ENCODE peak calls at places on chromosomes 13 and 19, in six cellular contexts. D is H9, U is H1, X is trophoblast cell, F is mesenchymal stem cell, I is neuronal stem cell. N is an unnamed sample.

GRCh38 chr19:14550201-14550754 is 20.9 kb downstream of the TECR start:
- DNase-seq in X (peak), U (no peak), F (no peak), D (no peak), I (no peak), N (no peak)

GRCh38 chr19:55452381-55453325 is 8.8 kb downstream of the ISOC2 start:
- DNase-seq in X (no peak), I (peak), F (peak), U (no peak), D (peak), N (peak)

GRCh38 chr19:46755077-46755852 is 9.0 kb upstream of the STRN4 start:
- DNase-seq in X (no peak), F (peak), D (no peak), U (no peak), I (no peak), N (peak)

GRCh38 chr13:106568225-106569003 is 477 bp upstream of the ARGLU1 start:
- DNase-seq in U (no peak), I (no peak), X (no peak), D (no peak), F (no peak), N (no peak)

GRCh38 chr13:25571237-25571636 is 199.5 kb downstream of the ATP8A2 start:
- DNase-seq in X (no peak), U (no peak), D (no peak), F (no peak), I (no peak), N (no peak)

GRCh38 chr13:109196896-109197295 is 567.5 kb downstream of the MYO16 start:
- DNase-seq in F (no peak), U (no peak), I (peak), D (peak), X (no peak), N (no peak)

GRCh38 chr13:25149670-25150069 is 22.4 kb downstream of the AMER2 start:
- DNase-seq in F (no peak), U (no peak), I (no peak), D (no peak), X (no peak), N (no peak)

GRCh38 chr13:75818181-75819110 is 182.3 kb downstream of the LMO7 start:
- DNase-seq in D (no peak), I (no peak), F (no peak), X (no peak), U (no peak), N (no peak)

GRCh38 chr13:47705185-47705584 is 295.9 kb downstream of the SUCLA2 start:
- DNase-seq in F (no peak), D (no peak), U (no peak), X (no peak), I (no peak), N (no peak)

DNA sequence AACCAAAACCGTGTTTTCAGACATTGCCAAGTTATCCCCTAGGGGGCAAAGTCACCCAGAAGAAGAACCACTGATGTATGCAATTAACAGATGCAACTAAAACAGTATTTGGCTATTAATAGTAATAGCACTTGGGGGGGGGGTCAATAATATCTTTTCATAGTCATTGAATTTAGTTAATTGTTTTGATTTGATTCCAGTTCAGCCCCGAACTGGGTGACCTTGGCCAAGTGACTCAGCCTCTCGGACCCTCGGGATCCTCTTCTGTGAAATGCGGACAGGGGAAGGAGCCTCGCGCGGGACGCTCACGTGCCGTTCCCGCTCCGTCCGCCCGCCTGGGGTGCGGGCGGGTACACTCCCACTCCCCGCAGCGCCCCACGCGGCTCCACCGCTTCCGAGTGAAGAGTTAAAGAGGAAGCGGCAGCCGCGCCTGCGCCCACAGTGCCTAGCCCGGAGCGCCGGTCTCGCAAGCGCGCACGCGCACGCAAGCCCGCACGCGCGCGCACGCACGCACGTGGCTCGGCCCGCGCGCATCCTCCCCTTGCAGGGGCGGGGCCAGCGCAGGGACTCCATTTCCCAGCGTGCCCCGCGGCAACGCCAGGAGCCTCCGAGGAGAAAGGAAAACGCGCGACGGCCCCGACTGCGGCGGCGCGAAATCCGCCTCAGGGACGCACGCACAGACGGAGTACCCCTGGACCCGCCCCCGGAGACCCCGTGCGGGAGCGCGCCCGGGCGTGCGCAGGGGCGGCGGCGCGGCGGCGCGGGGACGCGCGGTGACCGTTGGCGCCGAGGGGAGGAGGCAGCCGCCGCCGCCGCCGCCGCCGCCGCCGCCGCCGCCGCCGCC is at the start of gene DAZAP1:
- DNase-seq in X (peak), F (peak), I (peak), U (peak), D (peak), N (peak)
- H3K4ac ChIP-seq in X (peak), F (peak), I (peak), U (peak), D (no peak), N (peak)

GRCh38 chr19:43534305-43534612 is 1.3 kb downstream of the ZNF575 start:
- DNase-seq in U (no peak), D (no peak), X (no peak), F (no peak), I (no peak), N (no peak)

GRCh38 chr19:43532962-43533545 is at the start of gene ZNF575:
- DNase-seq in U (peak), I (peak), D (peak), X (peak), F (peak), N (peak)

GRCh38 chr19:43533546-43534304 is 737 bp downstream of the ZNF575 start:
- DNase-seq in I (peak), U (peak), D (peak), F (peak), X (peak), N (peak)

GRCh38 chr19:43532571-43532961 is 422 bp upstream of the ZNF575 start:
- DNase-seq in U (no peak), X (no peak), I (no peak), F (no peak), D (peak), N (no peak)

DNA sequence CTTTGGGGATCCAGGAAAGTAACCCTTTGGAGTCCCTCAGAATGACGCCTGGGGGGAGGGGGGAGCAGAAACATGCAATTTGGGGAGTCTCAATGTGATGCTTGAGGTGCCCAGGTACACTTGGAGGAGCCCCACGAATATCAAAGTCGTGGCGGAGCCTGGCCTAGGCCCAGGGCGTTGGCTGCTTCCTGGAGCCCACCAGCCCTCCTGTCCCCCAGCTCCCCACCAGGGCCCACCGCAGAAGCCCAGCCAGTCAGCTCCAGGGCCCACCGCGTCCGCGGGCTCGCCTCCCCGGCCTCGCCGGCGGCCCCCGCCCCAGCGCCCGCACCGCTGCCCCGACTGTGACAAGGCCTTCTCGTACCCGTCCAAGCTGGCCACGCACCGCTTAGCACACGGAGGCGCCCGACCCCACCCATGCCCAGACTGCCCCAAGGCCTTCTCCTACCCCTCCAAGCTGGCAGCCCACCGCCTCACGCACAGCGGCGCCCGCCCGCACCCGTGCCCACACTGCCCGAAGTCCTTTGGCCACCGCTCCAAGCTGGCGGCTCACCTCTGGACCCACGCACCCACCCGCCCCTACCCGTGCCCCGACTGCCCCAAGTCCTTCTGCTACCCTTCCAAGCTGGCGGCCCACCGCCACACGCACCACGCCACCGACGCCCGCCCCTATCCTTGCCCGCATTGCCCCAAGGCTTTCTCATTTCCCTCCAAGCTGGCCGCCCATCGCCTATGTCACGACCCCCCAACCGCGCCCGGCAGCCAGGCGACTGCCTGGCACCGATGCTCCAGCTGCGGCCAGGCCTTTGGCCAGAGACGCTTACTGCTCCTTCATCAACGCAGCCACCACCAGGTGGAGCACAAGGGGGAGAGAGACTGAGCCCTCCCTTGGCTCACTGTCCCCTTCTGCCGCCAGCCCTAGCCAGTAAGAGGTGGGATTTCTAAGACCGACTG is 2.1 kb downstream of the ZNF575 start:
- DNase-seq in D (peak), F (peak), I (peak), X (peak), U (peak), N (peak)
- H2AFZ ChIP-seq in D (no peak), F (no peak), I (no peak), X (no peak), U (no peak), N (peak)

GRCh38 chr13:99743079-99743478 is 228.5 kb downstream of the ZIC5 start:
- DNase-seq in X (no peak), U (no peak), D (no peak), I (no peak), F (no peak), N (no peak)

GRCh38 chr13:99751517-99752199 is 219.9 kb downstream of the ZIC5 start:
- DNase-seq in U (no peak), F (no peak), I (no peak), X (no peak), D (no peak), N (no peak)

GRCh38 chr13:99750951-99751350 is 220.6 kb downstream of the ZIC5 start:
- DNase-seq in U (no peak), X (no peak), F (no peak), D (no peak), I (no peak), N (no peak)

GRCh38 chr13:99749627-99750026 is 221.9 kb downstream of the ZIC5 start:
- DNase-seq in U (no peak), I (no peak), X (no peak), F (no peak), D (no peak), N (no peak)

DNA sequence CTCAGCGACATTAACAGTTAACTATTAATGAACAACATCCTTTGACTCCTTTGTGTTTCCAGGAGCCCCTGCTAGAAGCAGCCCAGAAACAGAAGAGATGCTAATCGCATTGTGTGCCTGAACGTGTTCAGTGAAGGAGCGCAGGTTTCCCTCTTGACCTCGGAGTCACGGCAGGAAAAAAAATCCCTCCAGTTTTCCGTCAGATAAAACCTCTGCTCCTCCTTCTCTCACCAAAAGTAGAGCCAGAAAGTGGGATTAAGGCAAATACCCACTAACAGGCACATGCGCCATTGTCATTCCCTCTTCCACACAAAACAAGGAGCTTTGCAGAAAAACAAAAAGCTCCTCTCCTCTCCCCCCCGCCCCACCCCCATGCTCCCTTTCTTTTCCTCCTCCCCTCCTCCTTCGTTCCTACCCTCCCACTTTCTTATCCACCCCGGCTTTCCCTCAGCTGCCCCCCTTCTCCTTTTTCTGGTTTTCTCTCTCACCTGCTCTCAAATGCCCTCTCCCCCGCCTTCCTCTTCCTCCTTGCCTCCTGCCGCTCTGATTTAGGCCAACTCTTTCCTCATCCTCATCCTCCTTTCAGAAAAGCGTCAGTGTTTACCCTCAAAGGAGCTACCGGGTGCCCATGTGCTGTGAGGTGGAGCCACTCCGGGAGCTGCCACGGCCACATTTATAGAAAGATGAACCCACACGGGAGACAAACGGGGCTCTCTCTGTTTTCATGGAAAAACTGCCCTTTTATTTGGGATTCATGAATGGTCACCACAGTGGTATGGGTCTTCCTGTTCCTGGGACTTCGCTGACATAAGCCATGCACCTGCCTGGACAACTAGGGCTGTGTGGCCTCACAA is 224.5 kb downstream of the ZIC5 start:
- DNase-seq in X (no peak), I (peak), D (peak), U (peak), F (no peak), N (no peak)
- H2AK5ac ChIP-seq in X (no peak), I (no peak), D (no peak), U (peak), F (no peak), N (no peak)

GRCh38 chr19:31070126-31070525 is 279.1 kb downstream of the TSHZ3 start:
- DNase-seq in D (no peak), F (peak), X (no peak), I (no peak), U (no peak), N (peak)
- H3K4ac ChIP-seq in D (no peak), F (no peak), X (no peak), I (no peak), U (no peak), N (no peak)

GRCh38 chr13:43905435-43906031 is 25.8 kb downstream of the LACC1 start:
- DNase-seq in U (no peak), X (peak), F (peak), D (no peak), I (peak), N (peak)
- H2AFZ ChIP-seq in U (no peak), X (no peak), F (no peak), D (no peak), I (no peak), N (no peak)

GRCh38 chr19:38650180-38650775 is 2.8 kb downstream of the ACTN4 start:
- DNase-seq in I (no peak), U (no peak), X (no peak), D (no peak), F (peak), N (no peak)
- H2AK5ac ChIP-seq in I (no peak), U (no peak), X (no peak), D (no peak), F (peak), N (peak)